ENCODE peak calls at places on chromosomes 2 and 18, in seven cellular contexts. N, S, E, V, G, T and L are unnamed samples. For H3K4me1, the result is how much of the 10 kb centered on the place peaks cover.

GRCh38 chr2:10817413-10817812 is 4.8 kb upstream of the PDIA6 start:
- DNase-seq in G (no peak), T (no peak), E (peak), S (peak), V (no peak), N (no peak), L (no peak)

GRCh38 chr2:175156534-175156933 is 11.5 kb downstream of the ATF2 start:
- DNase-seq in G (no peak), N (no peak), T (no peak), E (no peak), V (no peak), S (peak), L (no peak)

GRCh38 chr2:184824597-184824996 is 226.3 kb downstream of the ZNF804A start:
- DNase-seq in E (no peak), V (no peak), S (peak), T (no peak), N (no peak), G (no peak), L (no peak)

GRCh38 chr2:120847700-120848321 is 112.1 kb downstream of the GLI2 start:
- DNase-seq in V (no peak), E (no peak), G (no peak), N (no peak), S (no peak), T (no peak), L (no peak)

GRCh38 chr18:45617284-45617683 is 2.0 kb downstream of the SLC14A2 start:
- DNase-seq in N (no peak), E (peak), S (no peak), T (peak), V (peak), G (peak), L (peak)

GRCh38 chr18:58512161-58512581 is 116.7 kb downstream of the ALPK2 start:
- DNase-seq in E (no peak), S (peak), T (no peak), V (no peak), N (no peak), G (no peak), L (no peak)

GRCh38 chr2:161170917-161171594 is 10.8 kb downstream of the TANK start:
- DNase-seq in V (no peak), E (no peak), T (no peak), N (no peak), G (no peak), S (no peak), L (no peak)

GRCh38 chr2:40200516-40200915 is 251.4 kb downstream of the SLC8A1 start:
- DNase-seq in V (no peak), S (no peak), T (no peak), G (peak), E (no peak), N (no peak), L (no peak)

GRCh38 chr2:150063950-150064549 is 423.4 kb downstream of the RND3 start:
- DNase-seq in G (no peak), E (no peak), V (no peak), T (no peak), S (peak), N (no peak), L (no peak)

GRCh38 chr2:17470855-17471641 is 47.2 kb downstream of the RAD51AP2 start:
- DNase-seq in N (no peak), V (no peak), G (peak), S (peak), E (peak), T (no peak), L (no peak)

GRCh38 chr2:226426292-226426736 is 373.3 kb downstream of the IRS1 start:
- DNase-seq in N (no peak), E (peak), V (no peak), T (no peak), G (peak), S (no peak), L (no peak)

GRCh38 chr2:232447091-232447620 is 8.8 kb upstream of the ALPI start:
- DNase-seq in N (no peak), V (no peak), G (no peak), S (no peak), E (no peak), T (no peak), L (no peak)

GRCh38 chr2:232441147-232441651 is 14.8 kb upstream of the ALPI start:
- DNase-seq in V (no peak), S (no peak), G (no peak), N (no peak), T (no peak), E (no peak), L (no peak)

GRCh38 chr2:232439758-232440135 is 16.2 kb upstream of the ALPI start:
- DNase-seq in G (no peak), N (no peak), E (no peak), V (no peak), T (no peak), S (no peak), L (no peak)

GRCh38 chr2:232447638-232448472 is 8.1 kb upstream of the ALPI start:
- DNase-seq in T (no peak), V (no peak), G (no peak), S (no peak), N (no peak), E (no peak), L (no peak)

DNA sequence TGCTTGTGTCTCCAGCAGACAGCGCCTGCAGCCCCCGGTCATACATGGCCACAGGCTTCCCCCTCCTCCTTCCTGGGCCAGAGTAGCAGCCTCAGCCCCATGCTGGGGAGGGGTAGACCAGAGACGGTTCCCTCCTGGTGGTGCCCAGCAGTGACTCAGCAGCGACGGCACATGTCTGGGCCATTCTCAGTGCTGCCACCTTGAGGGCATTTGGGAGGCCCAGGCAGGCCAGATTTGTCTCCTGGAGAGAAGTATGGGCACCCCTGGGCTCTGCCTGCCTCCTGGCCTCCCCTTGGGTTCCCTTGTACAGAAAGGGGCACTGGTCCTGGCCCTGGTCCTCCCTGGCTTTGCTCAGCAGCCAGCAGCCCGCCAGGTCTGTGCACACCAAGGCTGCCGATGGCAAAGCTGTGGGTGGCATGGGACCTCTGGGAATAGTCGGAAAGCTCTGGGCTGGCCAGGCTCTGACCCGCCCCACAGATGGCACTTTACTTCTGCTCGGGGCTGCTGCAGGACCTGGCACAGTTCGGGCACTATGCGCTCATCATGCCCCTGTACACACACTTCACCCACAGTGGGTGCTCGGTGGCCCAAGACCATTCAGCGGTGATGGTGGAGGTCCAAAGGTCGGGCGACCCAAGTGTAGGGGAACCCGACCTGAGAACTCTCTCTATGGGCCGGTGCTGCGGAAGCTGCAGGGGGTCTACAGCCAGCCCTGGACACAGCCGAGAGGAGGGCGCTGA is 11.4 kb upstream of the ALPI start:
- DNase-seq in G (peak), S (peak), V (peak), N (peak), T (peak), E (peak), L (no peak)
- TF ChIP-seq CTCF in G (peak), S (peak), V (peak), N (peak), T (peak), E (peak), L (peak)

GRCh38 chr2:36382472-36382871 is 26.9 kb downstream of the CRIM1 start:
- DNase-seq in S (no peak), G (no peak), V (no peak), T (no peak), E (no peak), N (no peak), L (no peak)
- H3K4me1 ChIP-seq in S (under half), G (under half), V (half or more), T (under half), E (half or more), N (under half), L (under half)

GRCh38 chr18:75161629-75162028 is 47.3 kb downstream of the PTGR3 start:
- DNase-seq in G (no peak), N (peak), V (peak), E (peak), S (no peak), T (no peak), L (no peak)
- TF ChIP-seq CTCF in G (no peak), N (no peak), V (peak), E (no peak), S (no peak), T (no peak), L (no peak)

DNA sequence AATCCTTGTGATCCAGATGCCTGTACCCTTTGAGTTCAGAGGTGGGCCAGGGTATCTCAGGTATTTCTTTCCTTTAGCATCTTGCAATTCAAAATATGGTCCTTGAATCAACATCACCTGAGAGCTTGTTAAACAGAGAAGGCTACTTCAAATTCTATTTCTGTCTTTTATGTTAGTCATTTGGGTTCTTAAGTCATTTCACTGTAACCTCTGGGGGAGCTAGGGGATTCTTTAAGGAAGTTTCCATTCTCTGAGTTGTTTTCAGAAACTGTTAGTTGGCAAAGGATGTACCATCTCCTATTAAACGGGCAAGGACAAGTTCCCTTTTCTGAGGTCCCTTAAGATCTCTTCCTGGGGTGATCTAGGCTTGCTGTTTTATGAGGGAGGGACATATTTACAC is 16.6 kb downstream of the CFLAR start:
- DNase-seq in E (no peak), G (no peak), V (no peak), N (no peak), T (no peak), S (no peak), L (no peak)
- H3K4me1 ChIP-seq in E (under half), G (under half), V (half or more), N (under half), T (under half), S (under half), L (under half)

GRCh38 chr2:231670892-231671616 is 37.3 kb upstream of the PTMA start:
- DNase-seq in T (no peak), V (no peak), G (no peak), S (peak), N (no peak), E (peak), L (no peak)
- TF ChIP-seq CTCF in T (peak), V (peak), G (peak), S (peak), N (peak), E (peak), L (peak)

GRCh38 chr2:46568212-46569009 is 89.0 kb downstream of the TMEM247 start:
- DNase-seq in T (no peak), S (no peak), G (no peak), N (no peak), V (no peak), E (no peak), L (no peak)
- H3K4me1 ChIP-seq in T (under half), S (under half), G (under half), N (under half), V (half or more), E (under half), L (under half)

GRCh38 chr2:228681426-228681825 is 499.9 kb upstream of the SPHKAP start:
- DNase-seq in N (no peak), V (no peak), G (peak), T (no peak), E (no peak), S (peak), L (no peak)
- TF ChIP-seq CTCF in N (no peak), V (no peak), G (peak), T (peak), E (peak), S (peak), L (peak)

DNA sequence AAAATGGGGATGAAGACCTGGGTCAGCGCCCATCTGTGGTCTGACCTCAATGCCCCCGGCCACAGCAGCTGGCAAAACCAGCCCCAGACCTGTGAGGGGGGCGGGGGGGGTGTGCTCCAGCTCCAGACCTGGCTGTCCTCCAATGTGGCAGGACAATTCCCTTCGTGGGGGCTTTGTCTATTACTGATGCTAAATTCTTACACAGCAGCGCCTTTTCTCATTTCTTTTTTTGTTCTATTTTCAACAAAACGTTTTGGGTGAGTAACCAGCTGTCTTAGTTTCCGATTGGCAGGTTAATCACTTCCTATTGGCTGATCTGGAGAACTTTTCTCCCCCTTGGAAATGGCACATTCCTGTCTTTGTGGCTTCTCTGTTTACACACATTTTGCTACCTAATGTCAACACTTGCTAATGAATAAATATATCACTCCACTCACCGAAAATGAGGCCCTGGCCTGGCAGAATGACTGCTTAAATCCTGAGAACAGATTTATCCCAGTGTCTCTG is 4.4 kb downstream of the SMAD7 start:
- DNase-seq in N (no peak), V (no peak), T (no peak), S (no peak), G (peak), E (no peak), L (peak)
- H3K4me1 ChIP-seq in N (half or more), V (half or more), T (half or more), S (under half), G (under half), E (half or more), L (under half)